ENCODE peak calls at places on chromosomes 3 and 15, in ten cellular contexts. F, S, O, K, G, L, A, J, R and M are unnamed samples.

GRCh38 chr3:169999433-169999832 is 32.8 kb downstream of the SEC62 start:
- DNase-seq in S (no peak), K (no peak), G (no peak), L (no peak), R (no peak), O (no peak), A (no peak), F (no peak), J (no peak), M (no peak)

GRCh38 chr3:176663376-176663775 is 533.9 kb downstream of the TBL1XR1 start:
- DNase-seq in O (no peak), J (no peak), F (no peak), L (no peak), K (peak; percentile 27), G (no peak), S (peak; percentile 41), A (no peak), R (no peak), M (no peak)

GRCh38 chr3:52019352-52020080 is 23.8 kb upstream of the RPL29 start:
- DNase-seq in G (no peak), R (peak; percentile 83), F (no peak), J (peak; percentile 95), O (no peak), S (peak; percentile 47), A (no peak), K (no peak), L (no peak), M (no peak)

GRCh38 chr3:98775459-98775858 is 12.3 kb downstream of the ST3GAL6 start:
- DNase-seq in G (no peak), S (no peak), R (no peak), K (no peak), A (no peak), O (no peak), L (no peak), J (no peak), F (no peak), M (no peak)

GRCh38 chr3:178076718-178077117 is 459.5 kb upstream of the KCNMB2 start:
- DNase-seq in K (no peak), J (no peak), G (no peak), O (no peak), L (no peak), R (no peak), S (no peak), A (no peak), F (no peak), M (no peak)

GRCh38 chr3:138326866-138327595 is 2.6 kb downstream of the NME9 start:
- DNase-seq in L (no peak), O (no peak), F (no peak), R (no peak), J (no peak), G (no peak), K (no peak), S (no peak), A (no peak), M (no peak)

GRCh38 chr15:58523634-58524033 is 91.8 kb downstream of the LIPC start:
- DNase-seq in L (no peak), R (no peak), G (no peak), F (no peak), J (no peak), A (no peak), S (no peak), O (no peak), K (no peak), M (no peak)

GRCh38 chr3:50318163-50318562 is 4.4 kb downstream of the HYAL2 start:
- DNase-seq in F (no peak), R (no peak), L (no peak), A (no peak), S (no peak), G (no peak), J (no peak), K (no peak), O (no peak), M (no peak)

GRCh38 chr3:149628957-149629670 is 28.7 kb downstream of the WWTR1 start:
- DNase-seq in O (no peak), S (peak; percentile 64), R (no peak), J (no peak), L (no peak), F (no peak), K (peak; percentile 59), A (no peak), G (no peak), M (no peak)

GRCh38 chr3:153829596-153830170 is 291.5 kb upstream of the ARHGEF26 start:
- DNase-seq in F (no peak), A (no peak), S (peak; percentile 52), G (no peak), K (no peak), J (no peak), R (no peak), L (peak; percentile 72), O (no peak), M (no peak)

GRCh38 chr3:129890125-129890524 is 3.4 kb downstream of the TMCC1 start:
- DNase-seq in J (no peak), L (no peak), G (no peak), S (no peak), F (peak; percentile 33), A (no peak), K (no peak), R (no peak), O (no peak), M (no peak)

GRCh38 chr15:29242466-29243242 is 27.0 kb downstream of the NSMCE3 start:
- DNase-seq in F (no peak), S (peak; percentile 4), G (no peak), A (no peak), O (no peak), L (no peak), R (no peak), J (no peak), K (peak; percentile 19), M (no peak)

GRCh38 chr3:58176827-58177489 is 33.8 kb downstream of the DNASE1L3 start:
- DNase-seq in J (no peak), R (no peak), G (no peak), A (no peak), F (no peak), L (peak; percentile 68), S (no peak), K (no peak), O (no peak), M (no peak)

DNA sequence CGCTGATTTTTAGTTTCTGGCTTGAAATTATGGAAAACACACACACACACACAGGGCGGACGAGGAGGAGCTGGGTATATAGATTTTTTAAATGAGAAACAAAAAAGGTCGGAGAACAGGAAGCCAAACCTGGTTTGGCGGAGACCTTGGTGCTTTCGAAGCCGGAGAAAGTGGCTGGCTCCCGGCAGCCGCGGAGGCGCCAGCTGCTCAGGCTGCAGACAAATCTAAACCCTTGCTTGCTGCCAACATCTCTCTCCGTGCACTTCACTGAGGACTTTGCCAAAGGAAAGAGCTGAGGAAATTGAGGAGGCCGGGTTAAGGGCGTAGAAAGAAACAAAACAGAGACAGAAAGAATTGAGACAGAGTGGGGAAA is 2.1 kb downstream of the ZIC1 start:
- DNase-seq in S (peak; percentile 40), G (no peak), R (no peak), A (no peak), F (no peak), J (no peak), L (no peak), O (no peak), K (peak; percentile 7), M (no peak)
- H3K27ac ChIP-seq in S (no peak overlapping the region), G (peak overlapping the region; percentile 53), R (no peak overlapping the region), A (no peak overlapping the region), F (no peak overlapping the region), J (no peak overlapping the region), L (no peak overlapping the region), O (no peak overlapping the region), K (no peak overlapping the region), M (no peak overlapping the region)

GRCh38 chr15:88403461-88403860 is 63.7 kb downstream of the MRPL46 start:
- DNase-seq in R (no peak), K (no peak), O (no peak), F (no peak), S (no peak), J (no peak), L (no peak), A (no peak), G (no peak), M (no peak)
- H3K4me3 ChIP-seq in R (no peak overlapping the region), K (no peak overlapping the region), O (no peak overlapping the region), F (no peak overlapping the region), S (no peak overlapping the region), J (no peak overlapping the region), L (no peak overlapping the region), A (no peak overlapping the region), G (no peak overlapping the region), M (no peak overlapping the region)

GRCh38 chr3:37995652-37996641 is 5.4 kb downstream of the VILL start:
- DNase-seq in R (peak; percentile 7), G (no peak), J (no peak), O (no peak), K (no peak), S (no peak), F (no peak), L (no peak), A (no peak), M (no peak)

GRCh38 chr3:37997321-37997720 is 6.7 kb downstream of the VILL start:
- DNase-seq in R (peak; percentile 21), S (no peak), G (no peak), J (no peak), O (no peak), F (no peak), L (no peak), K (no peak), A (no peak), M (no peak)

GRCh38 chr3:37997791-37998370 is 7.3 kb downstream of the VILL start:
- DNase-seq in O (no peak), S (no peak), A (no peak), J (no peak), R (peak; percentile 37), G (no peak), L (no peak), K (no peak), F (no peak), M (no peak)

GRCh38 chr3:37994639-37994972 is 4.0 kb downstream of the VILL start:
- DNase-seq in L (no peak), G (no peak), J (no peak), S (no peak), R (no peak), K (no peak), A (no peak), O (no peak), F (no peak), M (no peak)

GRCh38 chr3:37996785-37997301 is 6.3 kb downstream of the VILL start:
- DNase-seq in S (peak; percentile 81), J (peak; percentile 87), A (peak; percentile 83), O (peak; percentile 91), R (peak; percentile 63), K (peak; percentile 76), G (peak; percentile 90), F (peak; percentile 94), L (peak; percentile 75), M (no peak)
- H3K4me1 ChIP-seq in S (no peaks in the 10 kb centered on the region), J (peaks cover 20% of the 10 kb centered on the region), A (peaks cover 61% of the 10 kb centered on the region), O (peaks cover 26% of the 10 kb centered on the region), R (no peaks in the 10 kb centered on the region), K (peaks cover 12% of the 10 kb centered on the region), G (peaks cover 11% of the 10 kb centered on the region), F (peaks cover 8% of the 10 kb centered on the region), L (peaks cover 40% of the 10 kb centered on the region), M (peaks cover 14% of the 10 kb centered on the region)

DNA sequence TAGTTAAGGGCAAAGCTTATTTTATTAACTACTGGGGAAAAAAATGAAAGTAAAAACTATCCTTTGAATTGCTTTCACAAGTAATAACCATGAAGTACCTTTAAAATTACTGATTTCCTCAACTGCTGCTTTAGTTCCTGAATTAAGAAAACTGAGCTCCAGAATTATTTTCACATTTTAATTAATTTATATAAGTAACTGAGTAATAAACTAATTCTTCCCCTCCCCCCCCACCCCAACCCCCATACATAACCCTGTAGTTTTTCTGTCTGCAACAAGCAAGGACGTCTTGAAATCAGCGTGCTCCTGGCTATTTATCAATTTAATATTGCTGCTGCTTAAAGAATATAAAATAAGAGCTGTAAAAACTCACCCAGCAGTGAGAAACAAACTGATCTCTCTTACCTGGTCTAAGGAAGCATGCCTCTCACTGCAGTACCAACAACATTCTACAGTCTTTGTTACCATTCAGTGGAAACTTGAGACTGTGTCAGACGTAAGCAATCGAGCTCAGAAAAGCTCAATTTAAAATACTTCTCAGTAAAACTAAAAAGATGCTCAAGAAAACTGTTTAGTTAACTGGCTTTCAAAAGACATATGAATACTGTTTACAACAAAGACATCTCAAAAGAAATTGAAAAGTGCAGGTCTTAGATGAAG is 121.0 kb downstream of the TFDP2 start:
- DNase-seq in G (no peak), F (peak; percentile 60), O (peak; percentile 41), A (peak; percentile 14), S (peak; percentile 86), R (no peak), L (peak; percentile 67), K (peak; percentile 90), J (no peak), M (no peak)
- H3K27ac ChIP-seq in G (peak overlapping the region; percentile 59), F (no peak overlapping the region), O (peak overlapping the region; percentile 10), A (no peak overlapping the region), S (peak overlapping the region; percentile 6), R (no peak overlapping the region), L (peak overlapping the region; percentile 42), K (no peak overlapping the region), J (no peak overlapping the region), M (peak overlapping the region; percentile 49)